ENCODE peak calls at places on chromosomes 4 and X, in four cellular contexts. T is stimulated activated CD4-positive, alpha-beta T cell treated with anti-CD3 and anti-CD28 coated beads, Interleukin-4, amount 100 ng/mL, for 4 hours; C is dorsolateral prefrontal cortex; E is aorta. D is an unnamed sample.

GRCh38 chr4:48944252-48944651 is 37.7 kb upstream of the OCIAD2 start:
- DNase-seq in T (no peak), E (no peak), C (no peak), D (no peak)

GRCh38 chrX:143869018-143869417 is 14.9 kb upstream of the UBE2NL start:
- DNase-seq in C (no peak), T (no peak), E (no peak), D (no peak)

GRCh38 chr4:108247511-108248088 is 78.9 kb upstream of the LEF1 start:
- DNase-seq in T (no peak), E (no peak), C (no peak), D (no peak)

GRCh38 chrX:40009890-40010289 is 87.9 kb downstream of the BCOR start:
- DNase-seq in T (no peak), E (no peak), C (no peak), D (no peak)

GRCh38 chrX:115058276-115058675 is 40.9 kb upstream of the IL13RA2 start:
- DNase-seq in E (no peak), T (no peak), C (no peak), D (peak)

GRCh38 chr4:165384608-165385007 is 5.8 kb downstream of the CPE start:
- DNase-seq in C (no peak), E (no peak), T (no peak), D (no peak)

GRCh38 chrX:44580466-44580865 is 37.8 kb upstream of the FUNDC1 start:
- DNase-seq in C (no peak), E (no peak), T (no peak), D (no peak)

GRCh38 chr4:169823685-169824084 is 65.9 kb upstream of the HPF1 start:
- DNase-seq in E (no peak), T (no peak), C (no peak), D (no peak)

GRCh38 chr4:30536231-30536630 is 183.9 kb upstream of the PCDH7 start:
- DNase-seq in E (no peak), C (no peak), T (no peak), D (no peak)

GRCh38 chr4:41661447-41662076 is 87.0 kb downstream of the PHOX2B start:
- DNase-seq in T (no peak), E (peak), C (peak), D (peak)

GRCh38 chrX:28920554-28920953 is 333.3 kb downstream of the IL1RAPL1 start:
- DNase-seq in C (no peak), E (no peak), T (no peak), D (no peak)

D was measured in AG09309.